ENCODE peak calls at places on chromosomes 16 and 17, in eight cellular contexts. One of them, this sample, is unnamed.

GRCh38 chr17:72187544-72187943 is 66.7 kb downstream of the SOX9 start:
- DNase-seq in fibroblast of lung: peak; percentile 65
- DNase-seq in prostate gland: peak; percentile 64
- DNase-seq in fibroblast of mammary gland: peak; percentile 13
- DNase-seq in neural crest cell: no peak
- DNase-seq in ascending aorta: peak; percentile 65
- DNase-seq in dorsolateral prefrontal cortex: no peak
- DNase-seq in pancreas: peak; percentile 33
- DNase-seq in this sample: no peak

GRCh38 chr17:59618894-59619312 is 792 bp upstream of the CLTC start:
- DNase-seq in dorsolateral prefrontal cortex: no peak
- DNase-seq in fibroblast of lung: no peak
- DNase-seq in fibroblast of mammary gland: no peak
- DNase-seq in ascending aorta: no peak
- DNase-seq in pancreas: no peak
- DNase-seq in neural crest cell: no peak
- DNase-seq in prostate gland: peak; percentile 90
- DNase-seq in this sample: peak; percentile 97

GRCh38 chr16:65285128-65286120 is 163.6 kb upstream of the CDH11 start:
- DNase-seq in dorsolateral prefrontal cortex: no peak
- DNase-seq in fibroblast of mammary gland: no peak
- DNase-seq in pancreas: no peak
- DNase-seq in fibroblast of lung: peak; percentile 51
- DNase-seq in prostate gland: no peak
- DNase-seq in neural crest cell: no peak
- DNase-seq in ascending aorta: no peak
- DNase-seq in this sample: no peak

GRCh38 chr17:68812876-68813584 is 142.2 kb downstream of the ABCA8 start:
- DNase-seq in dorsolateral prefrontal cortex: no peak
- DNase-seq in fibroblast of lung: peak; percentile 22
- DNase-seq in neural crest cell: no peak
- DNase-seq in fibroblast of mammary gland: peak; percentile 36
- DNase-seq in ascending aorta: no peak
- DNase-seq in prostate gland: no peak
- DNase-seq in pancreas: no peak
- DNase-seq in this sample: no peak

GRCh38 chr16:61862756-61863155 is 173.5 kb downstream of the CDH8 start:
- DNase-seq in ascending aorta: no peak
- DNase-seq in fibroblast of lung: no peak
- DNase-seq in neural crest cell: no peak
- DNase-seq in prostate gland: no peak
- DNase-seq in dorsolateral prefrontal cortex: no peak
- DNase-seq in pancreas: no peak
- DNase-seq in fibroblast of mammary gland: no peak
- DNase-seq in this sample: no peak

GRCh38 chr17:76718516-76718915 is 7.8 kb upstream of the MXRA7 start:
- DNase-seq in neural crest cell: no peak
- DNase-seq in pancreas: no peak
- DNase-seq in prostate gland: no peak
- DNase-seq in dorsolateral prefrontal cortex: no peak
- DNase-seq in fibroblast of mammary gland: no peak
- DNase-seq in ascending aorta: no peak
- DNase-seq in fibroblast of lung: no peak
- DNase-seq in this sample: no peak

GRCh38 chr16:89065445-89065795 is 28.2 kb upstream of the ACSF3 start:
- DNase-seq in neural crest cell: no peak
- DNase-seq in pancreas: no peak
- DNase-seq in fibroblast of mammary gland: no peak
- DNase-seq in prostate gland: no peak
- DNase-seq in fibroblast of lung: no peak
- DNase-seq in ascending aorta: no peak
- DNase-seq in dorsolateral prefrontal cortex: no peak
- DNase-seq in this sample: no peak

GRCh38 chr16:4500283-4500682 is 24.1 kb downstream of the HMOX2 start:
- DNase-seq in pancreas: no peak
- DNase-seq in neural crest cell: no peak
- DNase-seq in prostate gland: peak; percentile 35
- DNase-seq in ascending aorta: no peak
- DNase-seq in fibroblast of lung: peak; percentile 88
- DNase-seq in fibroblast of mammary gland: peak; percentile 85
- DNase-seq in dorsolateral prefrontal cortex: no peak
- DNase-seq in this sample: peak; percentile 25

GRCh38 chr17:45241315-45242011 is 19.8 kb downstream of the FMNL1 start:
- DNase-seq in fibroblast of mammary gland: no peak
- DNase-seq in fibroblast of lung: no peak
- DNase-seq in neural crest cell: no peak
- DNase-seq in dorsolateral prefrontal cortex: peak; percentile 63
- DNase-seq in prostate gland: peak; percentile 74
- DNase-seq in ascending aorta: no peak
- DNase-seq in pancreas: peak; percentile 66
- DNase-seq in this sample: no peak

GRCh38 chr17:7293821-7294613 is 422 bp downstream of the YBX2 start:
- DNase-seq in fibroblast of mammary gland: no peak
- DNase-seq in dorsolateral prefrontal cortex: no peak
- DNase-seq in neural crest cell: no peak
- DNase-seq in prostate gland: no peak
- DNase-seq in pancreas: peak; percentile 73
- DNase-seq in fibroblast of lung: no peak
- DNase-seq in ascending aorta: no peak
- DNase-seq in this sample: peak; percentile 42

GRCh38 chr16:68130520-68130919 is 45.4 kb downstream of the NFATC3 start:
- DNase-seq in ascending aorta: no peak
- DNase-seq in fibroblast of mammary gland: no peak
- DNase-seq in neural crest cell: no peak
- DNase-seq in prostate gland: no peak
- DNase-seq in fibroblast of lung: no peak
- DNase-seq in pancreas: no peak
- DNase-seq in dorsolateral prefrontal cortex: no peak
- DNase-seq in this sample: no peak

GRCh38 chr17:48634446-48635208 is 8.5 kb upstream of the HOXB9 start:
- DNase-seq in ascending aorta: no peak
- DNase-seq in dorsolateral prefrontal cortex: no peak
- DNase-seq in prostate gland: no peak
- DNase-seq in fibroblast of mammary gland: no peak
- DNase-seq in neural crest cell: no peak
- DNase-seq in fibroblast of lung: no peak
- DNase-seq in pancreas: no peak
- DNase-seq in this sample: no peak

GRCh38 chr17:48633266-48633816 is 7.2 kb upstream of the HOXB9 start:
- DNase-seq in neural crest cell: no peak
- DNase-seq in prostate gland: no peak
- DNase-seq in fibroblast of lung: no peak
- DNase-seq in ascending aorta: no peak
- DNase-seq in fibroblast of mammary gland: no peak
- DNase-seq in dorsolateral prefrontal cortex: no peak
- DNase-seq in pancreas: no peak
- DNase-seq in this sample: no peak

GRCh38 chr17:48637323-48638260 is 11.4 kb upstream of the HOXB9 start:
- DNase-seq in dorsolateral prefrontal cortex: no peak
- DNase-seq in prostate gland: no peak
- DNase-seq in fibroblast of mammary gland: peak; percentile 94
- DNase-seq in fibroblast of lung: peak; percentile 68
- DNase-seq in ascending aorta: no peak
- DNase-seq in pancreas: no peak
- DNase-seq in neural crest cell: no peak
- DNase-seq in this sample: no peak

GRCh38 chr17:48639136-48639535 is 13.0 kb upstream of the HOXB9 start:
- DNase-seq in pancreas: no peak
- DNase-seq in prostate gland: no peak
- DNase-seq in fibroblast of lung: no peak
- DNase-seq in ascending aorta: no peak
- DNase-seq in dorsolateral prefrontal cortex: no peak
- DNase-seq in fibroblast of mammary gland: no peak
- DNase-seq in neural crest cell: no peak
- DNase-seq in this sample: no peak

DNA sequence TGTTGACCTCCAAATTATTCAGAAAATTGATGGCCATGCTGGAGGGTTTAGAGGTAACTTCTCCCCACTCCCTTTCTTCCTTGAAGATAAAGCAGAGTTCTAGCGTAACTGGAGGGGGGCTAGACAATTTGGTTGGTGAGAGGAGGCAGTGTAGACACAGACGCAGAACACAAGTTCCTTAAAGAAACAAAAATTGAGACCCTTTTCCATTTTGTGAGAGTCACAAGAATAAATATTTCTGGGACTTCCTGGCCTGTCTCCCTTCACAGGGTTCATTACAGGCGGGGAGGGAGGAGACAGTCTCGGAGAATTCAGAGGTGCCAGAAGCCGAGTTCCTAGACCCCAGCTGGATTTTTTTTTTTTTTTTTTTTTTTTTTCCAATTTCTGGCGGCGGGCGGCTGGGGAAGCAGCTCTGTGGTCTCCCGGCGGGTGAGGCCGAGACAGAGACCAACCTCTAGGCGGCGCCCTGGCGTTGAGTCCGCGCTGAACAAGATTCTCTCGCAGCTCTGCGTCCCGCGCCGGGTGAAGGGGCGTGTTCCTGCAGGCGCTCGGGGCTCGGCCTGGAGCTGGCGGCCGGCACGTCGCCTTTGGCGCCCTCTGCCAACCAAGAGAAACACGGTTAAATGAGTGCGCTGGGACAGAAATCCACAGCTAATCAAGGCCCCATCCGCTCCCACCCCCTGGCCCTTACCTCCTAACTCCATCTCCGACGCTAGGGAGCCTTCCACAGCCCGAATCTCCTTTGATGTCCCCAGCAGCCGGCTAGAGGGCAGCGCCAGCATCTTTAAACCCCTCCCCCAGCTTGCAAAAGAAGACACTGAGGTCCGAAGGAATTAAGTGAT is 10.2 kb upstream of the HOXB9 start:
- DNase-seq in fibroblast of lung: peak; percentile 41
- DNase-seq in prostate gland: no peak
- DNase-seq in neural crest cell: peak; percentile 96
- DNase-seq in fibroblast of mammary gland: peak; percentile 67
- DNase-seq in dorsolateral prefrontal cortex: no peak
- DNase-seq in ascending aorta: peak; percentile 82
- DNase-seq in pancreas: peak; percentile 73
- DNase-seq in this sample: peak; percentile 89
- TF ChIP-seq CTCF in fibroblast of lung: peak; percentile 56
- TF ChIP-seq CTCF in prostate gland: peak; percentile 48
- TF ChIP-seq CTCF in neural crest cell: peak; percentile 76
- TF ChIP-seq CTCF in fibroblast of mammary gland: peak; percentile 43
- TF ChIP-seq CTCF in dorsolateral prefrontal cortex: no peak
- TF ChIP-seq CTCF in ascending aorta: peak; percentile 36
- TF ChIP-seq CTCF in pancreas: peak; percentile 27
- TF ChIP-seq CTCF in this sample: peak; percentile 77

DNA sequence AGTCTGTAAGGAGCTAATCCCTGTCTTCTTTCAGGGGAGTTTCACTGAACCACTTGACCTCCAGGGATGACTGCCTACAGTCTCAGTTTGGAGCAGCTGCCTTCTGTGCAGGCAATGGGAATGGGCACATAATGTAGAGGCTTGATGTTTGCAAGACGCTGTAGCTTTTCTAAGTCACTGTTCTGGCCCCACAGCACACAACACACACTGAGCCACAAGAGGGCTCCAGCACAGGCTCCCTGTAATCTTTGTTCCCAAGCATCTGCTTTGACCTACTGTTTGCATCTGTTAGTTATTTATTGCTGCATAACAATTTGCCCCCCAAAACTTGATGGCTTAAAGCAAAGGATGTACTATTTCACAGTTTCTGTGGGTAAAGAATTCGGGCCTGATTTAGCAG is 419.0 kb upstream of the ASIC2 start:
- DNase-seq in neural crest cell: no peak
- DNase-seq in fibroblast of lung: no peak
- DNase-seq in prostate gland: no peak
- DNase-seq in fibroblast of mammary gland: no peak
- DNase-seq in pancreas: no peak
- DNase-seq in dorsolateral prefrontal cortex: no peak
- DNase-seq in ascending aorta: no peak
- DNase-seq in this sample: no peak
- TF ChIP-seq CTCF in neural crest cell: peak; percentile 23
- TF ChIP-seq CTCF in fibroblast of lung: no peak
- TF ChIP-seq CTCF in prostate gland: no peak
- TF ChIP-seq CTCF in fibroblast of mammary gland: no peak
- TF ChIP-seq CTCF in pancreas: no peak
- TF ChIP-seq CTCF in dorsolateral prefrontal cortex: no peak
- TF ChIP-seq CTCF in ascending aorta: no peak
- TF ChIP-seq CTCF in this sample: no peak

DNA sequence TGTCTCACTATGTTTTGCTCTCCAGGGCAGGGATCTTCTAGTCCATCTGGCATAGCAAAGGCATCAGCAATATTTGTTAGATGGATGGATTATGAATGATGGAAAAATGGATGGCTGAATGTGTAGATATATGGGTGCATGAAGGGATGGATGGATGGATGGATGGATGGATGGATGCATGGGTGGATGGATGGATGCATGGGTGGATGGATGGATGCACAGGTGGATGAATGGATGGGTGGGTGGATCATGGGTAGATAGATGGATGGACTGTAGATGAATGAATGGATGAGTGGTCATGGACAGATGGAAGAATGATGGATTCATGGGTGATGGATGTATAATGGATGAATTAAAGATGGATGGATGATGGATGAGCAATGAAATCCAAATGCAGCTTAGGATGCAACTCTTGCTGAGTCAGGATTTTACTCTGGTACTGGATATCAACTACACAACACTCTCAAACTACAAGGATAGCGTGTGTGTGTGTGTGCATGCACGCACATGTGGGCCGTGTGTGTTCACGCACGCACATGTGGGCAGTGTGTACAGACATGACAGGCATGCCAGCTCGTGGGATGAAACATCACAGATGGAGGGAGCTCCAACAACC is 34.0 kb downstream of the GSG1L start:
- DNase-seq in neural crest cell: no peak
- DNase-seq in ascending aorta: no peak
- DNase-seq in fibroblast of lung: no peak
- DNase-seq in fibroblast of mammary gland: no peak
- DNase-seq in pancreas: no peak
- DNase-seq in prostate gland: no peak
- DNase-seq in dorsolateral prefrontal cortex: no peak
- DNase-seq in this sample: no peak
- TF ChIP-seq CTCF in neural crest cell: no peak
- TF ChIP-seq CTCF in ascending aorta: no peak
- TF ChIP-seq CTCF in fibroblast of lung: no peak
- TF ChIP-seq CTCF in fibroblast of mammary gland: no peak
- TF ChIP-seq CTCF in pancreas: no peak
- TF ChIP-seq CTCF in prostate gland: no peak
- TF ChIP-seq CTCF in dorsolateral prefrontal cortex: no peak
- TF ChIP-seq CTCF in this sample: no peak

DNA sequence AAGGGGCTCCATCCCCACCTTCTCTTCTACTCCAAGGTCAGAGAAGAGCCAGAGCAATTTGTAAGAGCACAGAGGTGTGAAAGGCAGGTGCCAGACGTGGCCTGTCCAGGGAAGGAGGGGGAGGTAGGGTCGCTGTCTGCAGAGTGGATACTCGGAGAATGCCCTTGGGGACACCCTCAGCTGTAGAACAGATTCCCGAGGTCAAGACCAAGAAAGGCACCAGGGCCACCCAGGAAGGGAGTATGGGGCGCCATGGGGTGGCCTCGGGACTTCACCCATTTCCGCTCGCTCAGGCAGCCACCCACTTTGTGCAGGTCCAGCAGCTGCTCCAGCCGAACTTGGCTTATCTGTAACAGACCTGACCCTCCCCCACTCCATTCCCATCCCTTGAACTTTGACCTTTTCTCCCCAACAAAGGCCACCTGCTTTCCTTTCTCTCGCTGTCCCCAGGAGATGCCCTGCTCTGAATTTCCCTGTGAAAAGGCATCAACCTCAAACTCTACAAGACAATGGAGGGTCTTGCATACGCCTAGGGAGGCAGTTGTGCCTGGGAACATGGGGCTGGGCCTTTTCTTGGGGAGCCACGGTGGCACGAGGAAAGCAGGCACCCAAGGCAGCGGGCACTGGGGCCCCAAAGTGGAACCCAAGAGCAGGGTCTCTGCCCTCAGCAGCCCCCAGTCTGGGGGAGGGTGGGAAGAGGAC is 11.3 kb upstream of the AXIN2 start:
- DNase-seq in dorsolateral prefrontal cortex: no peak
- DNase-seq in fibroblast of mammary gland: no peak
- DNase-seq in prostate gland: no peak
- DNase-seq in pancreas: no peak
- DNase-seq in fibroblast of lung: no peak
- DNase-seq in ascending aorta: no peak
- DNase-seq in neural crest cell: no peak
- DNase-seq in this sample: no peak
- TF ChIP-seq CTCF in dorsolateral prefrontal cortex: no peak
- TF ChIP-seq CTCF in fibroblast of mammary gland: no peak
- TF ChIP-seq CTCF in prostate gland: no peak
- TF ChIP-seq CTCF in pancreas: no peak
- TF ChIP-seq CTCF in fibroblast of lung: no peak
- TF ChIP-seq CTCF in ascending aorta: no peak
- TF ChIP-seq CTCF in neural crest cell: no peak
- TF ChIP-seq CTCF in this sample: no peak